ENCODE peak calls at places on chromosomes 2 and 18, in four cellular contexts. F is activated gamma-delta T cell treated with Interleukin-2 at 50 U/mL for 16 hours, D is endothelial cell, W is GF-D8. H is an unnamed sample.

GRCh38 chr2:4188561-4188960 is 485.2 kb downstream of the DCDC2C start:
- DNase-seq in F (no peak), D (no peak), W (no peak), H (no peak)

GRCh38 chr18:45521777-45522176 is 93.5 kb upstream of the SLC14A2 start:
- DNase-seq in F (no peak), D (no peak), W (no peak), H (no peak)

GRCh38 chr2:202529389-202529788 is 105.4 kb upstream of the FAM117B start:
- DNase-seq in F (no peak), D (no peak), W (no peak), H (no peak)

GRCh38 chr2:224638338-224638823 is 53.2 kb upstream of the CUL3 start:
- DNase-seq in F (no peak), D (no peak), W (no peak), H (no peak)

GRCh38 chr2:120394764-120395163 is 48.8 kb downstream of the INHBB start:
- DNase-seq in F (no peak), D (no peak), W (no peak), H (no peak)

GRCh38 chr2:130720036-130720435 is 8.8 kb upstream of the GPR148 start:
- DNase-seq in F (no peak), D (no peak), W (no peak), H (no peak)

GRCh38 chr2:173657996-173658717 is 303.5 kb downstream of the CDCA7 start:
- DNase-seq in F (no peak), D (no peak), W (no peak), H (no peak)

GRCh38 chr2:33291278-33292013 is 185.0 kb upstream of the RASGRP3 start:
- DNase-seq in F (no peak), D (no peak), W (no peak), H (no peak)

GRCh38 chr2:237592425-237592980 is 2.0 kb upstream of the RAB17 start:
- DNase-seq in F (no peak), D (no peak), W (no peak), H (no peak)

GRCh38 chr2:238244151-238244550 is 4.3 kb upstream of the HES6 start:
- DNase-seq in F (no peak), D (no peak), W (no peak), H (no peak)

GRCh38 chr2:227010433-227010832 is 153.6 kb downstream of the COL4A4 start:
- DNase-seq in F (no peak), D (no peak), W (no peak), H (no peak)

GRCh38 chr2:239470151-239470900 is 69.5 kb upstream of the HDAC4 start:
- DNase-seq in F (no peak), D (no peak), W (no peak), H (no peak)

GRCh38 chr2:85717308-85718005 is 23.3 kb downstream of the GNLY start:
- DNase-seq in F (no peak), D (no peak), W (no peak), H (no peak)

GRCh38 chr2:88828397-88829137 is 137.1 kb downstream of the RPIA start:
- DNase-seq in F (no peak), D (no peak), W (no peak), H (no peak)

GRCh38 chr2:212845941-212846340 is 305.5 kb downstream of the IKZF2 start:
- DNase-seq in F (no peak), D (no peak), W (no peak), H (no peak)

GRCh38 chr2:46239847-46240181 is 57.4 kb upstream of the EPAS1 start:
- DNase-seq in F (peak; percentile 40), D (no peak), W (no peak), H (no peak)

GRCh38 chr2:85796549-85797262 is 42.9 kb downstream of the ATOH8 start:
- DNase-seq in F (no peak), D (no peak), W (no peak), H (peak; percentile 77)

GRCh38 chr2:220394433-220394832 is 767.0 kb downstream of the SLC4A3 start:
- DNase-seq in F (no peak), D (no peak), W (no peak), H (no peak)

GRCh38 chr2:22487541-22487940 is 897.4 kb upstream of the KLHL29 start:
- DNase-seq in F (no peak), D (no peak), W (no peak), H (no peak)

GRCh38 chr2:128324008-128324896 is 5.6 kb upstream of the HS6ST1 start:
- DNase-seq in F (no peak), D (no peak), W (no peak), H (no peak)

H was measured in midbrain.